ENCODE peak calls at places on chromosomes 7 and 10, in seven cellular contexts. One of them, this sample, is unnamed.
A peak's percentile ranks its signal among the peaks of the same experiment; 100 is the strongest.

GRCh38 chr10:94878649-94879048 is 59.8 kb upstream of the CYP2C9 start:
- DNase-seq in coronary artery: no peak
- DNase-seq in A549: no peak
- DNase-seq in SJSA1: no peak
- DNase-seq in fibroblast of the aortic adventitia: no peak
- DNase-seq in astrocyte of the spinal cord: no peak
- DNase-seq in mesendoderm: no peak
- DNase-seq in this sample: no peak

GRCh38 chr10:128152741-128153583 is 26.7 kb upstream of the MKI67 start:
- DNase-seq in coronary artery: no peak
- DNase-seq in A549: no peak
- DNase-seq in SJSA1: no peak
- DNase-seq in fibroblast of the aortic adventitia: no peak
- DNase-seq in astrocyte of the spinal cord: no peak
- DNase-seq in mesendoderm: peak; percentile 61
- DNase-seq in this sample: no peak

GRCh38 chr10:12081879-12082560 is 13.3 kb downstream of the DHTKD1 start:
- DNase-seq in coronary artery: no peak
- DNase-seq in A549: no peak
- DNase-seq in SJSA1: no peak
- DNase-seq in fibroblast of the aortic adventitia: peak; percentile 78
- DNase-seq in astrocyte of the spinal cord: peak; percentile 59
- DNase-seq in mesendoderm: no peak
- DNase-seq in this sample: peak; percentile 17

GRCh38 chr10:18216482-18216881 is 76.3 kb downstream of the CACNB2 start:
- DNase-seq in coronary artery: no peak
- DNase-seq in A549: no peak
- DNase-seq in SJSA1: no peak
- DNase-seq in fibroblast of the aortic adventitia: peak; percentile 70
- DNase-seq in astrocyte of the spinal cord: peak; percentile 49
- DNase-seq in mesendoderm: no peak
- DNase-seq in this sample: no peak

GRCh38 chr10:36172054-36172531 is 530.0 kb upstream of the FZD8 start:
- DNase-seq in coronary artery: no peak
- DNase-seq in A549: no peak
- DNase-seq in SJSA1: peak; percentile 59
- DNase-seq in fibroblast of the aortic adventitia: peak; percentile 92
- DNase-seq in astrocyte of the spinal cord: peak; percentile 85
- DNase-seq in mesendoderm: no peak
- DNase-seq in this sample: peak; percentile 30

GRCh38 chr10:96972264-96972663 is 140.2 kb downstream of the LCOR start:
- DNase-seq in coronary artery: no peak
- DNase-seq in A549: no peak
- DNase-seq in SJSA1: no peak
- DNase-seq in fibroblast of the aortic adventitia: no peak
- DNase-seq in astrocyte of the spinal cord: no peak
- DNase-seq in mesendoderm: peak; percentile 27
- DNase-seq in this sample: no peak

GRCh38 chr7:16235743-16236142 is 185.6 kb downstream of the CRPPA start:
- DNase-seq in coronary artery: no peak
- DNase-seq in A549: no peak
- DNase-seq in SJSA1: no peak
- DNase-seq in fibroblast of the aortic adventitia: no peak
- DNase-seq in astrocyte of the spinal cord: no peak
- DNase-seq in mesendoderm: no peak
- DNase-seq in this sample: no peak

GRCh38 chr10:131650771-131651673 is 249.8 kb upstream of the PPP2R2D start:
- DNase-seq in coronary artery: peak; percentile 65
- DNase-seq in A549: no peak
- DNase-seq in SJSA1: no peak
- DNase-seq in fibroblast of the aortic adventitia: no peak
- DNase-seq in astrocyte of the spinal cord: no peak
- DNase-seq in mesendoderm: no peak
- DNase-seq in this sample: no peak

GRCh38 chr7:44383566-44383965 is 58.2 kb upstream of the CAMK2B start:
- DNase-seq in coronary artery: peak; percentile 74
- DNase-seq in A549: no peak
- DNase-seq in SJSA1: peak; percentile 75
- DNase-seq in fibroblast of the aortic adventitia: peak; percentile 74
- DNase-seq in astrocyte of the spinal cord: peak; percentile 82
- DNase-seq in mesendoderm: no peak
- DNase-seq in this sample: no peak

GRCh38 chr10:78381072-78381471 is 347.4 kb downstream of the RPS24 start:
- DNase-seq in coronary artery: no peak
- DNase-seq in A549: peak; percentile 16
- DNase-seq in SJSA1: no peak
- DNase-seq in fibroblast of the aortic adventitia: no peak
- DNase-seq in astrocyte of the spinal cord: no peak
- DNase-seq in mesendoderm: no peak
- DNase-seq in this sample: no peak

GRCh38 chr7:150966002-150966401 is 12.1 kb downstream of the KCNH2 start:
- DNase-seq in coronary artery: no peak
- DNase-seq in A549: peak; percentile 31
- DNase-seq in SJSA1: no peak
- DNase-seq in fibroblast of the aortic adventitia: no peak
- DNase-seq in astrocyte of the spinal cord: no peak
- DNase-seq in mesendoderm: peak; percentile 71
- DNase-seq in this sample: no peak

GRCh38 chr10:43398939-43399871 is 9.8 kb downstream of the HNRNPF start:
- DNase-seq in coronary artery: peak; percentile 17
- DNase-seq in A549: no peak
- DNase-seq in SJSA1: no peak
- DNase-seq in fibroblast of the aortic adventitia: peak; percentile 38
- DNase-seq in astrocyte of the spinal cord: peak; percentile 37
- DNase-seq in mesendoderm: peak; percentile 57
- DNase-seq in this sample: no peak

GRCh38 chr10:99914236-99914635 is 95.5 kb downstream of the DNMBP start:
- DNase-seq in coronary artery: no peak
- DNase-seq in A549: no peak
- DNase-seq in SJSA1: no peak
- DNase-seq in fibroblast of the aortic adventitia: no peak
- DNase-seq in astrocyte of the spinal cord: no peak
- DNase-seq in mesendoderm: no peak
- DNase-seq in this sample: no peak

GRCh38 chr10:101123085-101123814 is 7.8 kb upstream of the TLX1 start:
- DNase-seq in coronary artery: no peak
- DNase-seq in A549: no peak
- DNase-seq in SJSA1: no peak
- DNase-seq in fibroblast of the aortic adventitia: no peak
- DNase-seq in astrocyte of the spinal cord: no peak
- DNase-seq in mesendoderm: no peak
- DNase-seq in this sample: no peak
- H3K4me3 ChIP-seq in coronary artery: peak overlapping the region; percentile 64
- H3K4me3 ChIP-seq in A549: no peak overlapping the region
- H3K4me3 ChIP-seq in SJSA1: no peak overlapping the region
- H3K4me3 ChIP-seq in fibroblast of the aortic adventitia: no peak overlapping the region
- H3K4me3 ChIP-seq in astrocyte of the spinal cord: no peak overlapping the region
- H3K4me3 ChIP-seq in mesendoderm: no peak overlapping the region
- H3K4me3 ChIP-seq in this sample: no peak overlapping the region

GRCh38 chr7:2567663-2568238 is 9.0 kb downstream of the IQCE start:
- DNase-seq in coronary artery: no peak
- DNase-seq in A549: no peak
- DNase-seq in SJSA1: no peak
- DNase-seq in fibroblast of the aortic adventitia: peak; percentile 70
- DNase-seq in astrocyte of the spinal cord: peak; percentile 45
- DNase-seq in mesendoderm: peak; percentile 73
- DNase-seq in this sample: no peak
- H3K4me3 ChIP-seq in coronary artery: peak overlapping the region; percentile 16
- H3K4me3 ChIP-seq in A549: no peak overlapping the region
- H3K4me3 ChIP-seq in SJSA1: no peak overlapping the region
- H3K4me3 ChIP-seq in fibroblast of the aortic adventitia: no peak overlapping the region
- H3K4me3 ChIP-seq in astrocyte of the spinal cord: no peak overlapping the region
- H3K4me3 ChIP-seq in mesendoderm: no peak overlapping the region
- H3K4me3 ChIP-seq in this sample: no peak overlapping the region

GRCh38 chr7:29454899-29455451 is 108.7 kb upstream of the PRR15 start:
- DNase-seq in coronary artery: no peak
- DNase-seq in A549: no peak
- DNase-seq in SJSA1: no peak
- DNase-seq in fibroblast of the aortic adventitia: no peak
- DNase-seq in astrocyte of the spinal cord: no peak
- DNase-seq in mesendoderm: no peak
- DNase-seq in this sample: no peak
- H3K4me3 ChIP-seq in coronary artery: no peak overlapping the region
- H3K4me3 ChIP-seq in A549: no peak overlapping the region
- H3K4me3 ChIP-seq in SJSA1: no peak overlapping the region
- H3K4me3 ChIP-seq in fibroblast of the aortic adventitia: no peak overlapping the region
- H3K4me3 ChIP-seq in astrocyte of the spinal cord: no peak overlapping the region
- H3K4me3 ChIP-seq in mesendoderm: no peak overlapping the region
- H3K4me3 ChIP-seq in this sample: no peak overlapping the region

DNA sequence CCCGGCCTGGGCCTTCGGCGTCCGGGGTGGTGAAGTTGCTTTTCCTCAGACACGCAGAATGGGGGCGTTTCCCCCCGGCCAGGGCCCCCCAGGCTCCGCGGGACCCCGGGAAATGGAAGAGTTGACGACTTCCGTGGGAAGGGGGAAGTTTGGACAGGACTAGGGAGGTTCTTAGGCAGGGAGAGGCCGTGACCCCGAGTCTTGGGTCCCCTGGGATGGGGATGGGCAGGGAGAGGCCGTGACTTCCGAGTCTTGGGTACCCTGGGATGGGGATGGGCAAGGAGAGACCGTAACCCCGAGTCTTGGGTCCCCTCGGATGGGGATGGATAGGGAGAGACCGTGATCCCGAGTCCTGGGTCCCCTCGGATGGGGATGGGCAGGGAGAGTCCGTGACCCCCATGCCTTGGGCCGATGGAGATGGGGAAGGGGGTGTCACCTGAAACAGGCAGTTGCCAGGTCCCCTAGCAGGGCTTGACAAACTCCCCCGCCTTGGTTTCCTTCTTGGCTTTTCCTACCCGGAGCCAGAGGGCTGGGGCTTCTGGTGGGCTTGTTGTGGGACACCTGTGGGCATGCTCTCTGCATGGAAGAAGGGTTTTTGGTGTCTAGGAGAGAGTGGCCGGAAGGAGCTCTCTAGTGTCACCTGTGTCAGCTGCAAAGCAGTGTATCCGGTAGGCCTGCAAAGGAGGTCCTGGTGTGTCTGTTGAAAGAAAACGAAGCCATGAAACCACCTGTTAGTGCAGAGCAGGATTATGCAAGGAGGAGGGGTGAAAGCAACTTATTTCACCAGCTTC is 1.1 kb downstream of the TRRAP start:
- DNase-seq in coronary artery: peak; percentile 79
- DNase-seq in A549: peak; percentile 36
- DNase-seq in SJSA1: no peak
- DNase-seq in fibroblast of the aortic adventitia: no peak
- DNase-seq in astrocyte of the spinal cord: no peak
- DNase-seq in mesendoderm: peak; percentile 74
- DNase-seq in this sample: no peak
- H3K4me3 ChIP-seq in coronary artery: peak overlapping the region; percentile 94
- H3K4me3 ChIP-seq in A549: peak overlapping the region; percentile 82
- H3K4me3 ChIP-seq in SJSA1: peak overlapping the region; percentile 100
- H3K4me3 ChIP-seq in fibroblast of the aortic adventitia: peak overlapping the region; percentile 94
- H3K4me3 ChIP-seq in astrocyte of the spinal cord: peak overlapping the region; percentile 98
- H3K4me3 ChIP-seq in mesendoderm: peak overlapping the region; percentile 84
- H3K4me3 ChIP-seq in this sample: peak overlapping the region; percentile 85